ENCODE peak calls at places on chromosomes 5 and 9, in six cellular contexts. O is mesendoderm, P is mesenchymal stem cell, C is IMR-90, N is H9, K is H1. T is an unnamed sample. For H3K79me1, the result is how much of the 10 kb centered on the place peaks cover.

GRCh38 chr9:102354041-102354440 is 615.6 kb upstream of the GRIN3A start:
- DNase-seq in O (no peak), P (no peak), C (no peak), N (no peak), K (no peak), T (no peak)

GRCh38 chr5:54115768-54116403 is 194.5 kb downstream of the ARL15 start:
- DNase-seq in O (no peak), P (no peak), C (peak), N (no peak), K (no peak), T (no peak)

GRCh38 chr5:79297661-79298060 is 61.7 kb downstream of the JMY start:
- DNase-seq in O (peak), P (no peak), C (peak), N (no peak), K (no peak), T (no peak)

GRCh38 chr5:135150767-135151166 is 116.7 kb upstream of the PITX1 start:
- DNase-seq in O (no peak), P (no peak), C (no peak), N (no peak), K (no peak), T (no peak)

GRCh38 chr9:34636791-34637355 is 714 bp downstream of the SIGMAR1 start:
- DNase-seq in O (no peak), P (no peak), C (peak), N (no peak), K (no peak), T (no peak)

GRCh38 chr5:132417889-132418432 is 48.5 kb downstream of the SLC22A5 start:
- DNase-seq in O (no peak), P (no peak), C (no peak), N (no peak), K (no peak), T (no peak)

GRCh38 chr5:35822541-35822940 is 34.1 kb upstream of the IL7R start:
- DNase-seq in O (no peak), P (no peak), C (no peak), N (no peak), K (no peak), T (no peak)

GRCh38 chr9:131804826-131805225 is 65.0 kb upstream of the RAPGEF1 start:
- DNase-seq in O (no peak), P (no peak), C (no peak), N (no peak), K (no peak), T (no peak)

GRCh38 chr5:125059255-125060050 is 313.0 kb upstream of the ZNF608 start:
- DNase-seq in O (peak), P (peak), C (peak), N (no peak), K (no peak), T (peak)

GRCh38 chr5:147306351-147306750 is 71.5 kb downstream of the STK32A start:
- DNase-seq in O (no peak), P (no peak), C (no peak), N (no peak), K (no peak), T (no peak)

GRCh38 chr5:147305147-147305546 is 70.3 kb downstream of the STK32A start:
- DNase-seq in O (no peak), P (no peak), C (no peak), N (no peak), K (no peak), T (no peak)

GRCh38 chr5:147310059-147310704 is 75.4 kb downstream of the STK32A start:
- DNase-seq in O (peak), P (peak), C (peak), N (peak), K (no peak), T (no peak)

GRCh38 chr5:147303976-147304375 is 69.2 kb downstream of the STK32A start:
- DNase-seq in O (no peak), P (peak), C (peak), N (no peak), K (no peak), T (no peak)

GRCh38 chr5:147307170-147307569 is 72.3 kb downstream of the STK32A start:
- DNase-seq in O (no peak), P (no peak), C (no peak), N (no peak), K (no peak), T (no peak)
- H3K23ac ChIP-seq in O (no peak), P (no peak), C (no peak), N (no peak), K (no peak), T (no peak)

DNA sequence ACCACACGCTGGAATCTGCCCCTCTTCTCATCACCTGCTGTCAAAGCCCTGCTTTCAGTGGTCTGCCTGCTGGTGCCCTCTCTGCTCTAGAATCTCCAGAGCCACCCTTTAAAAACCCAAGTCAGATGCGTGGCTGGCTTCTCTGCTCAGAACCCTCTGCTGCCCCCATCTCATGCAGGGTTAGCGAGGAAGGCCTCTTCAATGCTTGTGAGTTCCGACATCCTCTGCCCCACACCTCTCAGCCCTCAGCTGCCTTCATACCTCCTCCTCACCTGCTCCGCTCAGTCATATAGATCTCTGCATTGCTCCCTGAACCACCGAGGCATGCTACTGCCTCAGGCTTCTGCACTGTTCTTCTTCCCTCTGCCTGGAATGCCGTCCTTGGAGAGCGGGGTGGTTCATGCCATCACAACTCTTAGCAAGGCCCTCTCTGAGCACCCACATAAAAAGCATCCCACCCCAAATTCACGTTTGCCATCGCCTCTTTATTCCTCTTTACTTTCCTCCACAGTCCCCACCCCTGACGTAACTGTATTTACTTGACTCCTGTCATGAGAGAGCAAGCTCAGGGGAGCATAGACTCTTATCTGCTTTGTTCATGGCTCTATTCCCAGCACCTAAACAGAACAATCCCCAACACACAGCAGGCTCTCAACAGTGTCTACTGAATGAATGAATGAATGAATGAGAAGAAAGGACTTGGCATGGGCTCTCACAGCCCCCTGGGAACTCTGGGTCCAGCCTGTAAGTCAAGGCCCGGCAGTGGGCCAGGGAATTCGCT is 10.4 kb downstream of the SHB start:
- DNase-seq in O (no peak), P (no peak), C (no peak), N (no peak), K (no peak), T (no peak)
- H3K18ac ChIP-seq in O (no peak), P (peak), C (no peak), N (no peak), K (no peak), T (no peak)

GRCh38 chr5:139654875-139655491 is 6.8 kb downstream of the CXXC5 start:
- DNase-seq in O (no peak), P (peak), C (no peak), N (no peak), K (no peak), T (no peak)

GRCh38 chr5:139652788-139653241 is 4.7 kb downstream of the CXXC5 start:
- DNase-seq in O (no peak), P (peak), C (no peak), N (no peak), K (no peak), T (no peak)

GRCh38 chr5:139655727-139656271 is 7.7 kb downstream of the CXXC5 start:
- DNase-seq in O (no peak), P (peak), C (peak), N (no peak), K (no peak), T (no peak)

GRCh38 chr5:139653616-139654015 is 5.5 kb downstream of the CXXC5 start:
- DNase-seq in O (no peak), P (no peak), C (no peak), N (no peak), K (no peak), T (no peak)

GRCh38 chr5:139654464-139654863 is 6.3 kb downstream of the CXXC5 start:
- DNase-seq in O (no peak), P (no peak), C (no peak), N (no peak), K (no peak), T (no peak)
- H3K79me1 ChIP-seq in O (under half), P (under half), C (half or more), N (under half), K (half or more), T (under half)

GRCh38 chr9:89744255-89744648 is 139.4 kb downstream of the GADD45G start:
- DNase-seq in O (no peak), P (no peak), C (no peak), N (no peak), K (no peak), T (no peak)
- H3K23ac ChIP-seq in O (no peak), P (no peak), C (no peak), N (no peak), K (no peak), T (no peak)

GRCh38 chr9:134406366-134407122 is 80.3 kb downstream of the RXRA start:
- DNase-seq in O (no peak), P (peak), C (no peak), N (no peak), K (no peak), T (no peak)
- H3K18ac ChIP-seq in O (no peak), P (peak), C (peak), N (no peak), K (peak), T (peak)

GRCh38 chr5:150488519-150489357 is 19.2 kb upstream of the NDST1 start:
- DNase-seq in O (no peak), P (peak), C (peak), N (no peak), K (no peak), T (no peak)
- H3K79me1 ChIP-seq in O (under half), P (under half), C (half or more), N (under half), K (under half), T (under half)